ENCODE peak calls at places on chromosome 7, in five cellular contexts. One of them, this sample, is unnamed.

GRCh38 chr7:74289018-74289659 is at the start of gene CLIP2:
- DNase-seq in stomach: peak
- DNase-seq in spleen: peak
- DNase-seq in HCT116: peak
- DNase-seq in breast epithelium: peak
- DNase-seq in this sample: no peak

GRCh38 chr7:45469103-45469502 is 105.1 kb upstream of the ADCY1 start:
- DNase-seq in stomach: no peak
- DNase-seq in spleen: no peak
- DNase-seq in HCT116: no peak
- DNase-seq in breast epithelium: no peak
- DNase-seq in this sample: no peak

GRCh38 chr7:105006367-105007139 is 7.5 kb upstream of the KMT2E start:
- DNase-seq in stomach: peak
- DNase-seq in spleen: no peak
- DNase-seq in HCT116: no peak
- DNase-seq in breast epithelium: no peak
- DNase-seq in this sample: no peak

GRCh38 chr7:3200504-3200903 is 100.5 kb upstream of the SDK1 start:
- DNase-seq in stomach: peak
- DNase-seq in spleen: peak
- DNase-seq in HCT116: peak
- DNase-seq in breast epithelium: no peak
- DNase-seq in this sample: peak

GRCh38 chr7:151808296-151809155 is 68.4 kb downstream of the PRKAG2 start:
- DNase-seq in stomach: peak
- DNase-seq in spleen: peak
- DNase-seq in HCT116: peak
- DNase-seq in breast epithelium: no peak
- DNase-seq in this sample: no peak

GRCh38 chr7:101330011-101330484 is 8.4 kb upstream of the IFT22 start:
- DNase-seq in stomach: no peak
- DNase-seq in spleen: no peak
- DNase-seq in HCT116: no peak
- DNase-seq in breast epithelium: no peak
- DNase-seq in this sample: no peak

GRCh38 chr7:78130443-78131200 is 332.0 kb downstream of the PHTF2 start:
- DNase-seq in stomach: no peak
- DNase-seq in spleen: no peak
- DNase-seq in HCT116: no peak
- DNase-seq in breast epithelium: no peak
- DNase-seq in this sample: no peak

GRCh38 chr7:135672560-135673359 is 10.4 kb downstream of the STMP1 start:
- DNase-seq in stomach: no peak
- DNase-seq in spleen: no peak
- DNase-seq in HCT116: peak
- DNase-seq in breast epithelium: no peak
- DNase-seq in this sample: no peak

GRCh38 chr7:35185908-35186731 is 67.8 kb downstream of the TBX20 start:
- DNase-seq in stomach: no peak
- DNase-seq in spleen: peak
- DNase-seq in HCT116: no peak
- DNase-seq in breast epithelium: no peak
- DNase-seq in this sample: no peak

GRCh38 chr7:13179011-13179574 is 491.7 kb downstream of the ARL4A start:
- DNase-seq in stomach: no peak
- DNase-seq in spleen: no peak
- DNase-seq in HCT116: no peak
- DNase-seq in breast epithelium: no peak
- DNase-seq in this sample: no peak

GRCh38 chr7:46871516-46871915 is 710.4 kb downstream of the TNS3 start:
- DNase-seq in stomach: no peak
- DNase-seq in spleen: no peak
- DNase-seq in HCT116: no peak
- DNase-seq in breast epithelium: no peak
- DNase-seq in this sample: no peak

GRCh38 chr7:17937506-17938115 is 2.7 kb downstream of the SNX13 start:
- DNase-seq in stomach: no peak
- DNase-seq in spleen: no peak
- DNase-seq in HCT116: no peak
- DNase-seq in breast epithelium: no peak
- DNase-seq in this sample: no peak

GRCh38 chr7:74479066-74479781 is 25.5 kb downstream of the GTF2IRD1 start:
- DNase-seq in stomach: peak
- DNase-seq in spleen: no peak
- DNase-seq in HCT116: no peak
- DNase-seq in breast epithelium: no peak
- DNase-seq in this sample: no peak

GRCh38 chr7:121138262-121138933 is 149.9 kb downstream of the CPED1 start:
- DNase-seq in stomach: no peak
- DNase-seq in spleen: no peak
- DNase-seq in HCT116: no peak
- DNase-seq in breast epithelium: no peak
- DNase-seq in this sample: no peak

GRCh38 chr7:2299131-2299829 is 15.0 kb downstream of the SNX8 start:
- DNase-seq in stomach: no peak
- DNase-seq in spleen: no peak
- DNase-seq in HCT116: no peak
- DNase-seq in breast epithelium: no peak
- DNase-seq in this sample: no peak

GRCh38 chr7:139916717-139917395 is 87.8 kb downstream of the TBXAS1 start:
- DNase-seq in stomach: no peak
- DNase-seq in spleen: no peak
- DNase-seq in HCT116: no peak
- DNase-seq in breast epithelium: no peak
- DNase-seq in this sample: no peak

GRCh38 chr7:158805937-158806336 is 23.4 kb downstream of the ESYT2 start:
- DNase-seq in stomach: no peak
- DNase-seq in spleen: no peak
- DNase-seq in HCT116: no peak
- DNase-seq in breast epithelium: no peak
- DNase-seq in this sample: no peak

GRCh38 chr7:134999136-134999535 is 12.8 kb downstream of the AGBL3 start:
- DNase-seq in stomach: no peak
- DNase-seq in spleen: no peak
- DNase-seq in HCT116: no peak
- DNase-seq in breast epithelium: no peak
- DNase-seq in this sample: no peak

GRCh38 chr7:139647812-139648616 is 124.5 kb downstream of the CLEC2L start:
- DNase-seq in stomach: no peak
- DNase-seq in spleen: no peak
- DNase-seq in HCT116: no peak
- DNase-seq in breast epithelium: no peak
- DNase-seq in this sample: no peak

GRCh38 chr7:27899601-27900000 is 159.6 kb downstream of the TAX1BP1 start:
- DNase-seq in stomach: no peak
- DNase-seq in spleen: no peak
- DNase-seq in HCT116: no peak
- DNase-seq in breast epithelium: no peak
- DNase-seq in this sample: no peak

GRCh38 chr7:33981686-33982424 is 76.5 kb downstream of the BMPER start:
- DNase-seq in stomach: no peak
- DNase-seq in spleen: no peak
- DNase-seq in HCT116: no peak
- DNase-seq in breast epithelium: no peak
- DNase-seq in this sample: no peak

DNA sequence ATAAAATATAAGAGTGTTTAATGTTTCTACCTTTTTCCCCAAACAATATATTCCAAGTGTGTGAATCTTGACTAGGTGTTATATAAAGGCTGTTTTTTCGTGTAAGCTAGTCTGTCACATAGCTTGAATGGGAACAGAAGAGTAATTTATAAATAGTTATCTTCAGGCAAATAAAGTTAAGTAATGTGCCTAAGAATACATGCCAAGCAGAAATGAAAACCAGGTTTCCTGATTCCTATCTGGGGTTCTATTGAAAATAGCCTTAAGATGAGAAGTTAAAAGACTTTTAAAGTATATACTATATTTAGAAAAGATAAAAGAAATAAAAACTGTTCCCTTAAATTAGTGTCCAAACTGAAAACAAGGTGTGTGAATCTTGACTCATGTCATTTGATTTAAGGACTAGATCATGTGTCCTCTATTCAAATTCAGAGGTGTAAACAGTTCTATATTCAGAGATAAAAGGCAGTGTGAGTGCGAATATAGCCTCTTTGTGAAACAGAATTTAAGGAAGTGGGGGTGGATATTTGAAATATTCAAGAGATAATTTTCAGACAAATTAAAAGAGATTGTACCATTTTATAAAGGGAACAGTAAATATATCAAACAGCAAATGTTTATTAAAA is 247.5 kb downstream of the THSD7A start:
- DNase-seq in stomach: no peak
- DNase-seq in spleen: no peak
- DNase-seq in HCT116: no peak
- DNase-seq in breast epithelium: no peak
- DNase-seq in this sample: no peak
- TF ChIP-seq POLR2AphosphoS5 in stomach: no peak
- TF ChIP-seq POLR2AphosphoS5 in spleen: no peak
- TF ChIP-seq POLR2AphosphoS5 in HCT116: no peak
- TF ChIP-seq POLR2AphosphoS5 in breast epithelium: no peak
- TF ChIP-seq POLR2AphosphoS5 in this sample: no peak

GRCh38 chr7:31343516-31344305 is 3.2 kb upstream of the NEUROD6 start:
- DNase-seq in stomach: no peak
- DNase-seq in spleen: no peak
- DNase-seq in HCT116: no peak
- DNase-seq in breast epithelium: no peak
- DNase-seq in this sample: no peak
- H3K4me3 ChIP-seq in stomach: no peak
- H3K4me3 ChIP-seq in spleen: no peak
- H3K4me3 ChIP-seq in HCT116: no peak
- H3K4me3 ChIP-seq in breast epithelium: no peak
- H3K4me3 ChIP-seq in this sample: no peak

GRCh38 chr7:141251957-141252356 is 178.1 kb downstream of the TMEM178B start:
- DNase-seq in stomach: no peak
- DNase-seq in spleen: no peak
- DNase-seq in HCT116: no peak
- DNase-seq in breast epithelium: no peak
- DNase-seq in this sample: no peak
- TF ChIP-seq POLR2AphosphoS5 in stomach: no peak
- TF ChIP-seq POLR2AphosphoS5 in spleen: no peak
- TF ChIP-seq POLR2AphosphoS5 in HCT116: no peak
- TF ChIP-seq POLR2AphosphoS5 in breast epithelium: no peak
- TF ChIP-seq POLR2AphosphoS5 in this sample: no peak

DNA sequence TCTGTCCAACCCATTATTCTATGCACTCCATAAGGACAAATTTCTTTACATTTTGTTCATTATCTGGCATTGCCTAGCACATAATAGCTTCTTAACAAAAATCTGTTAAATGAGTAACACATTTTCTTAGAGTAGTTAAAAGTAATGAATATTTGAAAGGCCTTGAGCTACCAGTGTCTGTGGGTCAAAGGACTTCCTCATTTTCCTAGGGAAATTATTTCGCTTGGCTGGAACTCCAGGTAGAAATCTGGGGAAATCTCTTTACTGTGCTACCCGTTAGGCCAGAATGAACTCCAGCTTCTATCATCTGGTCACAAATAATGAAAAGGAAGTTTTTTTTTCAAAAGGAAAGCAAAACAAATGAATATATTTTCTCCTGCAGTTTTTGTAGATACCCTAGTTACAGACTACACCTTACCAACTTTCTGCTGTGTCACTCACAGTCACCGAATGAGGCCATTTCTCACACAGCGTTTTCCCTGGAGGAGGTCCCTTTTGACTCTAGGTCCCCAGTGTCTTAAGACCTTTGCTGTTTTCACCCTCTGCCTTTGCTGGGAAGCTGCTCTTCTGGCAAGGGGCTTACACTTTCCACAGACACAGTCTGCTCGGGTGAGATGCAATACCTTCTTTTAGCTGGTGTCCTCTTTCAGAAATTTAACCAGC is 1.6 kb downstream of the SAMD9L start:
- DNase-seq in stomach: no peak
- DNase-seq in spleen: no peak
- DNase-seq in HCT116: no peak
- DNase-seq in breast epithelium: no peak
- DNase-seq in this sample: no peak
- H3K4me3 ChIP-seq in stomach: peak
- H3K4me3 ChIP-seq in spleen: peak
- H3K4me3 ChIP-seq in HCT116: no peak
- H3K4me3 ChIP-seq in breast epithelium: peak
- H3K4me3 ChIP-seq in this sample: peak